ENCODE peak calls at places on chromosomes 3 and 15, in six cellular contexts. One of them, this sample, is unnamed.

GRCh38 chr3:81245043-81245442 is 516.4 kb downstream of the GBE1 start:
- DNase-seq in NCI-H2171: no peak
- DNase-seq in HEK293T: no peak
- DNase-seq in ELR: no peak
- DNase-seq in posterior cingulate gyrus: no peak
- DNase-seq in H54: no peak
- DNase-seq in this sample: no peak

GRCh38 chr15:95868450-95868849 is 462.1 kb upstream of the NR2F2 start:
- DNase-seq in HEK293T: peak; percentile 20
- DNase-seq in H54: no peak
- DNase-seq in ELR: no peak
- DNase-seq in posterior cingulate gyrus: no peak
- DNase-seq in NCI-H2171: no peak
- DNase-seq in this sample: no peak

GRCh38 chr3:15629860-15630597 is 28.5 kb downstream of the BTD start:
- DNase-seq in ELR: peak; percentile 91
- DNase-seq in HEK293T: peak; percentile 67
- DNase-seq in NCI-H2171: no peak
- DNase-seq in posterior cingulate gyrus: peak; percentile 68
- DNase-seq in H54: no peak
- DNase-seq in this sample: no peak

GRCh38 chr15:80180986-80181385 is 28.2 kb downstream of the FAH start:
- DNase-seq in H54: no peak
- DNase-seq in ELR: no peak
- DNase-seq in HEK293T: no peak
- DNase-seq in posterior cingulate gyrus: no peak
- DNase-seq in NCI-H2171: no peak
- DNase-seq in this sample: no peak

GRCh38 chr15:99961011-99961441 is 227.8 kb upstream of the LYSMD4 start:
- DNase-seq in ELR: peak; percentile 50
- DNase-seq in NCI-H2171: no peak
- DNase-seq in H54: no peak
- DNase-seq in posterior cingulate gyrus: no peak
- DNase-seq in HEK293T: peak; percentile 45
- DNase-seq in this sample: no peak

GRCh38 chr15:74291101-74292071 is 55.3 kb downstream of the CCDC33 start:
- DNase-seq in NCI-H2171: peak; percentile 58
- DNase-seq in posterior cingulate gyrus: peak; percentile 53
- DNase-seq in ELR: peak; percentile 76
- DNase-seq in H54: peak; percentile 72
- DNase-seq in HEK293T: peak; percentile 88
- DNase-seq in this sample: no peak

GRCh38 chr15:57153140-57153539 is 223.2 kb upstream of the CGNL1 start:
- DNase-seq in NCI-H2171: no peak
- DNase-seq in posterior cingulate gyrus: no peak
- DNase-seq in ELR: peak; percentile 62
- DNase-seq in HEK293T: no peak
- DNase-seq in H54: no peak
- DNase-seq in this sample: no peak

GRCh38 chr3:136994772-136995516 is 37.2 kb downstream of the IL20RB start:
- DNase-seq in HEK293T: no peak
- DNase-seq in H54: no peak
- DNase-seq in posterior cingulate gyrus: peak; percentile 65
- DNase-seq in NCI-H2171: no peak
- DNase-seq in ELR: peak; percentile 25
- DNase-seq in this sample: peak; percentile 94

GRCh38 chr3:134910026-134910425 is 115.0 kb downstream of the EPHB1 start:
- DNase-seq in posterior cingulate gyrus: no peak
- DNase-seq in H54: no peak
- DNase-seq in NCI-H2171: no peak
- DNase-seq in ELR: no peak
- DNase-seq in HEK293T: no peak
- DNase-seq in this sample: no peak

GRCh38 chr15:41870689-41871081 is 23.2 kb downstream of the SPTBN5 start:
- DNase-seq in H54: peak; percentile 97
- DNase-seq in posterior cingulate gyrus: no peak
- DNase-seq in NCI-H2171: no peak
- DNase-seq in ELR: peak; percentile 96
- DNase-seq in HEK293T: no peak
- DNase-seq in this sample: peak; percentile 17

GRCh38 chr3:10142707-10143560 is 1.4 kb downstream of the VHL start:
- DNase-seq in HEK293T: peak; percentile 15
- DNase-seq in H54: no peak
- DNase-seq in posterior cingulate gyrus: no peak
- DNase-seq in ELR: peak; percentile 9
- DNase-seq in NCI-H2171: no peak
- DNase-seq in this sample: no peak

GRCh38 chr3:130894873-130895330 is 1.0 kb downstream of the ATP2C1 start:
- DNase-seq in NCI-H2171: no peak
- DNase-seq in HEK293T: no peak
- DNase-seq in H54: no peak
- DNase-seq in posterior cingulate gyrus: no peak
- DNase-seq in ELR: peak; percentile 42
- DNase-seq in this sample: no peak

GRCh38 chr15:74958320-74958907 is 1.8 kb upstream of the RPP25 start:
- DNase-seq in ELR: peak; percentile 63
- DNase-seq in HEK293T: no peak
- DNase-seq in posterior cingulate gyrus: no peak
- DNase-seq in H54: no peak
- DNase-seq in NCI-H2171: peak; percentile 55
- DNase-seq in this sample: no peak

GRCh38 chr3:16109929-16110328 is 64.6 kb upstream of the GALNT15 start:
- DNase-seq in HEK293T: no peak
- DNase-seq in H54: no peak
- DNase-seq in NCI-H2171: no peak
- DNase-seq in ELR: no peak
- DNase-seq in posterior cingulate gyrus: no peak
- DNase-seq in this sample: no peak

GRCh38 chr3:145898487-145898886 is 262.5 kb downstream of the PLOD2 start:
- DNase-seq in posterior cingulate gyrus: no peak
- DNase-seq in NCI-H2171: no peak
- DNase-seq in ELR: peak; percentile 9
- DNase-seq in HEK293T: no peak
- DNase-seq in H54: no peak
- DNase-seq in this sample: no peak

This sample was measured in GM04503.